ENCODE peak calls at places on chromosomes 2 and 18, in five cellular contexts. One of them, this sample, is unnamed.

GRCh38 chr2:219551863-219552381 is 8.1 kb downstream of the TMEM198 start:
- DNase-seq in NCI-H1417: no peak
- DNase-seq in endothelial cell: no peak
- DNase-seq in AG04450: no peak
- DNase-seq in non-pigmented ciliary epithelial cell: no peak
- DNase-seq in this sample: no peak

GRCh38 chr2:85503611-85504433 is 35.1 kb upstream of the MAT2A start:
- DNase-seq in non-pigmented ciliary epithelial cell: no peak
- DNase-seq in endothelial cell: no peak
- DNase-seq in NCI-H1417: no peak
- DNase-seq in AG04450: no peak
- DNase-seq in this sample: peak; percentile 37

GRCh38 chr2:55965276-55965675 is 41.7 kb upstream of the EFEMP1 start:
- DNase-seq in AG04450: no peak
- DNase-seq in endothelial cell: no peak
- DNase-seq in non-pigmented ciliary epithelial cell: no peak
- DNase-seq in NCI-H1417: peak; percentile 59
- DNase-seq in this sample: no peak

GRCh38 chr2:241007111-241007510 is 8.7 kb downstream of the SNED1 start:
- DNase-seq in AG04450: no peak
- DNase-seq in NCI-H1417: no peak
- DNase-seq in non-pigmented ciliary epithelial cell: no peak
- DNase-seq in endothelial cell: no peak
- DNase-seq in this sample: no peak

GRCh38 chr2:220318508-220318907 is 691.1 kb downstream of the SLC4A3 start:
- DNase-seq in endothelial cell: no peak
- DNase-seq in AG04450: no peak
- DNase-seq in non-pigmented ciliary epithelial cell: no peak
- DNase-seq in NCI-H1417: no peak
- DNase-seq in this sample: no peak

GRCh38 chr2:240250150-240250984 is 109.9 kb upstream of the OTOS start:
- DNase-seq in non-pigmented ciliary epithelial cell: no peak
- DNase-seq in endothelial cell: no peak
- DNase-seq in NCI-H1417: no peak
- DNase-seq in AG04450: no peak
- DNase-seq in this sample: no peak

GRCh38 chr2:70202236-70202806 is 11.5 kb upstream of the C2orf42 start:
- DNase-seq in endothelial cell: no peak
- DNase-seq in AG04450: no peak
- DNase-seq in non-pigmented ciliary epithelial cell: no peak
- DNase-seq in NCI-H1417: no peak
- DNase-seq in this sample: peak; percentile 26

GRCh38 chr2:23009545-23010149 is 375.3 kb upstream of the KLHL29 start:
- DNase-seq in non-pigmented ciliary epithelial cell: no peak
- DNase-seq in NCI-H1417: no peak
- DNase-seq in endothelial cell: no peak
- DNase-seq in AG04450: no peak
- DNase-seq in this sample: no peak

GRCh38 chr18:48330016-48330991 is 78.9 kb downstream of the ZBTB7C start:
- DNase-seq in NCI-H1417: no peak
- DNase-seq in AG04450: no peak
- DNase-seq in endothelial cell: no peak
- DNase-seq in non-pigmented ciliary epithelial cell: peak; percentile 75
- DNase-seq in this sample: peak; percentile 93

GRCh38 chr2:157058161-157058560 is 199.3 kb upstream of the GALNT5 start:
- DNase-seq in endothelial cell: no peak
- DNase-seq in non-pigmented ciliary epithelial cell: no peak
- DNase-seq in AG04450: no peak
- DNase-seq in NCI-H1417: no peak
- DNase-seq in this sample: no peak

GRCh38 chr2:168212866-168213265 is 34.5 kb downstream of the STK39 start:
- DNase-seq in endothelial cell: no peak
- DNase-seq in non-pigmented ciliary epithelial cell: no peak
- DNase-seq in NCI-H1417: no peak
- DNase-seq in AG04450: no peak
- DNase-seq in this sample: peak; percentile 43

GRCh38 chr2:42368817-42369550 is 8.0 kb upstream of the COX7A2L start:
- DNase-seq in AG04450: no peak
- DNase-seq in NCI-H1417: peak; percentile 63
- DNase-seq in endothelial cell: peak; percentile 22
- DNase-seq in non-pigmented ciliary epithelial cell: no peak
- DNase-seq in this sample: no peak

GRCh38 chr2:64424421-64424987 is 29.5 kb upstream of the LGALSL start:
- DNase-seq in non-pigmented ciliary epithelial cell: no peak
- DNase-seq in NCI-H1417: no peak
- DNase-seq in endothelial cell: no peak
- DNase-seq in AG04450: no peak
- DNase-seq in this sample: no peak

GRCh38 chr18:27605107-27605834 is 420.2 kb upstream of the CHST9 start:
- DNase-seq in non-pigmented ciliary epithelial cell: peak; percentile 43
- DNase-seq in NCI-H1417: peak; percentile 94
- DNase-seq in AG04450: peak; percentile 36
- DNase-seq in endothelial cell: peak; percentile 68
- DNase-seq in this sample: peak; percentile 83

GRCh38 chr2:195038158-195038557 is 618.9 kb upstream of the SLC39A10 start:
- DNase-seq in endothelial cell: no peak
- DNase-seq in non-pigmented ciliary epithelial cell: no peak
- DNase-seq in NCI-H1417: no peak
- DNase-seq in AG04450: no peak
- DNase-seq in this sample: no peak

GRCh38 chr18:76433788-76434187 is 61.3 kb downstream of the ZNF516 start:
- DNase-seq in AG04450: no peak
- DNase-seq in endothelial cell: no peak
- DNase-seq in NCI-H1417: no peak
- DNase-seq in non-pigmented ciliary epithelial cell: no peak
- DNase-seq in this sample: no peak

GRCh38 chr2:108029912-108030311 is 43.6 kb downstream of the SLC5A7 start:
- DNase-seq in non-pigmented ciliary epithelial cell: no peak
- DNase-seq in endothelial cell: no peak
- DNase-seq in NCI-H1417: no peak
- DNase-seq in AG04450: no peak
- DNase-seq in this sample: no peak

GRCh38 chr2:112927745-112928144 is 16.8 kb downstream of the IL37 start:
- DNase-seq in AG04450: no peak
- DNase-seq in endothelial cell: no peak
- DNase-seq in NCI-H1417: no peak
- DNase-seq in non-pigmented ciliary epithelial cell: no peak
- DNase-seq in this sample: no peak

GRCh38 chr18:53324353-53324752 is 900.1 kb downstream of the MBD2 start:
- DNase-seq in NCI-H1417: no peak
- DNase-seq in non-pigmented ciliary epithelial cell: no peak
- DNase-seq in AG04450: no peak
- DNase-seq in endothelial cell: no peak
- DNase-seq in this sample: no peak

GRCh38 chr2:174669321-174669720 is 71.7 kb upstream of the WIPF1 start:
- DNase-seq in NCI-H1417: peak; percentile 15
- DNase-seq in non-pigmented ciliary epithelial cell: no peak
- DNase-seq in endothelial cell: no peak
- DNase-seq in AG04450: no peak
- DNase-seq in this sample: no peak

This sample was measured in epithelial cell of esophagus.